ENCODE peak calls at places on chromosome 1, in six cellular contexts. A, N, M, T, E and J are unnamed samples.

GRCh38 chr1:223631367-223631977 is 34.0 kb downstream of the CAPN8 start:
- DNase-seq in E (no peak), A (no peak), T (no peak), N (no peak), M (no peak), J (no peak)

GRCh38 chr1:114671011-114671938 is 1.4 kb upstream of the DENND2C start:
- DNase-seq in T (no peak), A (no peak), M (no peak), E (no peak), N (no peak), J (no peak)

GRCh38 chr1:86138746-86139145 is 17.8 kb downstream of the COL24A1 start:
- DNase-seq in T (no peak), M (no peak), N (no peak), E (no peak), A (no peak), J (no peak)

GRCh38 chr1:16625497-16626408 is 12.4 kb upstream of the NBPF1 start:
- DNase-seq in N (peak; percentile 65), M (peak; percentile 25), A (no peak), E (peak; percentile 19), T (peak; percentile 55), J (no peak)

GRCh38 chr1:88284066-88284465 is 400.0 kb upstream of the PKN2 start:
- DNase-seq in E (no peak), M (no peak), A (no peak), N (no peak), T (no peak), J (no peak)

GRCh38 chr1:54971317-54971791 is 9.1 kb upstream of the TMEM61 start:
- DNase-seq in T (no peak), E (no peak), M (no peak), N (peak; percentile 22), A (no peak), J (peak; percentile 23)

GRCh38 chr1:74835046-74835445 is 102.1 kb downstream of the TYW3 start:
- DNase-seq in N (no peak), A (no peak), E (no peak), T (no peak), M (no peak), J (no peak)

GRCh38 chr1:41456847-41457540 is 27.5 kb downstream of the EDN2 start:
- DNase-seq in E (no peak), M (no peak), T (no peak), N (no peak), A (no peak), J (no peak)

GRCh38 chr1:68223714-68224113 is 8.6 kb downstream of the WLS start:
- DNase-seq in N (no peak), T (no peak), M (no peak), A (no peak), E (no peak), J (peak; percentile 38)

GRCh38 chr1:94025383-94026340 is 95.3 kb downstream of the ABCA4 start:
- DNase-seq in A (no peak), M (no peak), N (no peak), E (no peak), T (no peak), J (peak; percentile 44)

GRCh38 chr1:180235502-180236239 is 5.6 kb downstream of the LHX4 start:
- DNase-seq in T (no peak), E (no peak), M (no peak), A (no peak), N (no peak), J (no peak)

GRCh38 chr1:12063141-12064072 is at the start of gene TNFRSF8:
- DNase-seq in A (no peak), M (no peak), T (no peak), N (peak; percentile 80), E (no peak), J (no peak)

GRCh38 chr1:6275826-6276764 is 15.2 kb upstream of the GPR153 start:
- DNase-seq in M (no peak), N (no peak), T (no peak), A (no peak), E (peak; percentile 60), J (peak; percentile 30)

GRCh38 chr1:6491480-6491962 is at the start of gene PLEKHG5:
- DNase-seq in E (no peak), T (no peak), A (no peak), N (no peak), M (no peak), J (no peak)

GRCh38 chr1:184691719-184692324 is 62.8 kb downstream of the EDEM3 start:
- DNase-seq in A (peak; percentile 52), E (no peak), M (no peak), T (no peak), N (no peak), J (no peak)

GRCh38 chr1:214658785-214659184 is 55.8 kb downstream of the CENPF start:
- DNase-seq in T (no peak), A (no peak), M (no peak), N (no peak), E (no peak), J (peak; percentile 3)

GRCh38 chr1:30524840-30525617 is 198.4 kb downstream of the MATN1 start:
- DNase-seq in M (peak; percentile 13), A (no peak), N (peak; percentile 32), T (no peak), E (no peak), J (no peak)

GRCh38 chr1:56577859-56578663 is 1.3 kb downstream of the PLPP3 start:
- DNase-seq in N (peak; percentile 52), M (no peak), A (no peak), E (peak; percentile 42), T (peak; percentile 82), J (peak; percentile 78)